ENCODE peak calls at places on chromosome 5, in seven cellular contexts. T is A549, I is psoas muscle, V is tibial nerve, X is A673, Z is GM12878, U is uterus. Y is an unnamed sample. For H3K9me3 and H3K4me1, the result is how much of the 10 kb centered on the place peaks cover.

GRCh38 chr5:45038366-45038987 is 229.7 kb downstream of the MRPS30 start:
- DNase-seq in T (peak), I (no peak), V (no peak), X (peak), Z (no peak), U (no peak), Y (no peak)

GRCh38 chr5:112657804-112658203 is 79.9 kb upstream of the APC start:
- DNase-seq in T (no peak), I (no peak), V (no peak), X (no peak), Z (no peak), U (no peak), Y (no peak)

GRCh38 chr5:93512799-93513198 is 68.2 kb downstream of the NR2F1-AS1 start:
- DNase-seq in T (no peak), I (no peak), V (no peak), X (no peak), Z (no peak), U (no peak), Y (no peak)

GRCh38 chr5:124745367-124746251 is 830 bp downstream of the ZNF608 start:
- DNase-seq in T (no peak), I (no peak), V (no peak), X (no peak), Z (no peak), U (no peak), Y (no peak)

GRCh38 chr5:43482490-43483064 is 1.1 kb downstream of the TMEM267 start:
- DNase-seq in T (no peak), I (no peak), V (no peak), X (peak), Z (no peak), U (no peak), Y (no peak)

GRCh38 chr5:17221843-17222614 is 4.6 kb downstream of the BASP1 start:
- DNase-seq in T (no peak), I (no peak), V (no peak), X (no peak), Z (no peak), U (no peak), Y (no peak)

GRCh38 chr5:143314664-143315063 is 88.8 kb downstream of the NR3C1 start:
- DNase-seq in T (no peak), I (no peak), V (no peak), X (peak), Z (no peak), U (no peak), Y (no peak)

GRCh38 chr5:115842089-115842881 is 550 bp downstream of the AP3S1 start:
- DNase-seq in T (peak), I (no peak), V (no peak), X (peak), Z (no peak), U (no peak), Y (no peak)

GRCh38 chr5:149667084-149667826 is 62.9 kb upstream of the PPARGC1B start:
- DNase-seq in T (peak), I (no peak), V (no peak), X (peak), Z (peak), U (no peak), Y (no peak)

GRCh38 chr5:146344155-146345118 is 5.8 kb downstream of the POU4F3 start:
- DNase-seq in T (no peak), I (no peak), V (no peak), X (no peak), Z (no peak), U (no peak), Y (no peak)

GRCh38 chr5:534006-534742 is 9.9 kb upstream of the SLC9A3 start:
- DNase-seq in T (no peak), I (peak), V (no peak), X (no peak), Z (no peak), U (no peak), Y (no peak)

GRCh38 chr5:109701779-109702178 is 12.1 kb downstream of the MAN2A1 start:
- DNase-seq in T (no peak), I (no peak), V (no peak), X (no peak), Z (no peak), U (no peak), Y (no peak)

GRCh38 chr5:90529939-90530677 is 724 bp upstream of the LYSMD3 start:
- DNase-seq in T (peak), I (peak), V (peak), X (peak), Z (peak), U (peak), Y (no peak)

GRCh38 chr5:108607421-108607820 is 140.3 kb upstream of the FER start:
- DNase-seq in T (no peak), I (no peak), V (no peak), X (no peak), Z (no peak), U (no peak), Y (no peak)

GRCh38 chr5:61409568-61409967 is 77.5 kb downstream of the ZSWIM6 start:
- DNase-seq in T (peak), I (no peak), V (no peak), X (peak), Z (no peak), U (no peak), Y (no peak)

GRCh38 chr5:82165740-82166530 is 112.2 kb downstream of the RPS23 start:
- DNase-seq in T (peak), I (peak), V (peak), X (peak), Z (peak), U (peak), Y (no peak)

GRCh38 chr5:31733365-31733764 is 94.4 kb downstream of the PDZD2 start:
- DNase-seq in T (no peak), I (no peak), V (no peak), X (no peak), Z (no peak), U (no peak), Y (no peak)

GRCh38 chr5:34716986-34717385 is 60.9 kb downstream of the RAI14 start:
- DNase-seq in T (no peak), I (no peak), V (no peak), X (no peak), Z (no peak), U (no peak), Y (no peak)

GRCh38 chr5:82018462-82018861 is 46.6 kb downstream of the ATG10 start:
- DNase-seq in T (peak), I (no peak), V (no peak), X (no peak), Z (no peak), U (no peak), Y (no peak)

GRCh38 chr5:103393131-103393754 is 134.7 kb downstream of the MACIR start:
- DNase-seq in T (no peak), I (no peak), V (no peak), X (peak), Z (peak), U (no peak), Y (no peak)

GRCh38 chr5:30498972-30499371 is 694.5 kb upstream of the CDH6 start:
- DNase-seq in T (no peak), I (no peak), V (no peak), X (no peak), Z (no peak), U (no peak), Y (no peak)

GRCh38 chr5:28779161-28779754 is 1740.9 kb upstream of the CDH9 start:
- DNase-seq in T (peak), I (no peak), V (no peak), X (peak), Z (no peak), U (no peak), Y (no peak)

GRCh38 chr5:9148242-9148641 is 397.6 kb downstream of the SEMA5A start:
- DNase-seq in T (no peak), I (no peak), V (no peak), X (no peak), Z (no peak), U (no peak), Y (no peak)

GRCh38 chr5:111930905-111931461 is 174.0 kb upstream of the NREP start:
- DNase-seq in T (no peak), I (no peak), V (no peak), X (no peak), Z (no peak), U (no peak), Y (no peak)

GRCh38 chr5:151255621-151256286 is 2.8 kb downstream of the GM2A start:
- DNase-seq in T (no peak), I (no peak), V (no peak), X (no peak), Z (peak), U (no peak), Y (no peak)

GRCh38 chr5:129639331-129639730 is 108.6 kb upstream of the MINAR2 start:
- DNase-seq in T (no peak), I (no peak), V (no peak), X (no peak), Z (no peak), U (no peak), Y (no peak)

GRCh38 chr5:56307714-56308346 is 74.7 kb upstream of the ANKRD55 start:
- DNase-seq in T (no peak), I (no peak), V (no peak), X (no peak), Z (no peak), U (no peak), Y (no peak)

GRCh38 chr5:9098990-9099389 is 446.9 kb downstream of the SEMA5A start:
- DNase-seq in T (no peak), I (no peak), V (no peak), X (no peak), Z (no peak), U (no peak), Y (no peak)

GRCh38 chr5:149278811-149279210 is 7.2 kb downstream of the AFAP1L1 start:
- DNase-seq in T (no peak), I (no peak), V (no peak), X (no peak), Z (no peak), U (no peak), Y (no peak)

GRCh38 chr5:176620333-176620981 is 9.9 kb downstream of the SNCB start:
- DNase-seq in T (peak), I (peak), V (no peak), X (no peak), Z (no peak), U (no peak), Y (no peak)

GRCh38 chr5:125372694-125373621 is 626.5 kb upstream of the ZNF608 start:
- DNase-seq in T (no peak), I (no peak), V (no peak), X (peak), Z (no peak), U (no peak), Y (no peak)

GRCh38 chr5:1745806-1746370 is 53.7 kb downstream of the MRPL36 start:
- DNase-seq in T (no peak), I (no peak), V (no peak), X (no peak), Z (no peak), U (peak), Y (no peak)

GRCh38 chr5:36060516-36060885 is 6.2 kb downstream of the UGT3A2 start:
- DNase-seq in T (peak), I (no peak), V (no peak), X (peak), Z (no peak), U (no peak), Y (no peak)

GRCh38 chr5:175109058-175109755 is 334.8 kb downstream of the DRD1 start:
- DNase-seq in T (no peak), I (no peak), V (no peak), X (no peak), Z (no peak), U (no peak), Y (no peak)

GRCh38 chr5:66477591-66477990 is 118.6 kb upstream of the MAST4 start:
- DNase-seq in T (no peak), I (no peak), V (no peak), X (no peak), Z (no peak), U (no peak), Y (no peak)
- H3K9me3 ChIP-seq in T (under half), I (under half), V (under half), X (under half), Z (under half), U (under half), Y (under half)

DNA sequence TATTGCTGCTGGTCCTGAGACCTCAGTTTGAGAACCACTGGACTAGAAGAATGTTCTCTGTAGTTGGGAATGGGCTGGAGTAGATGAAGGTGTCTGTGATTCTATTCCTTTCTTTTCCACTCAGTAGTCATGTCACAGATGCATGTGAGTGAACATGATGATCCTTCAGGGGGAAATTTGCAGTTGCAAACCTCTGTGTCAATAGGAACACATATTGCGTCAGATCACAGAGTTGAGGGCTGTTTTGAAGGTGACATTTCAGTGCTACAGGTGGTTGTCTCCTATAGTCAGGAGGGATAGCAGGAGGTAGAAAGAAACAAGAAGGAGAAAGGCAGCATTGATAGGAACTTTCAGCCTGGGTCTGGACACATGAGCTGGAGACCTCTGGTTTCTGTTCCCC is 239.3 kb downstream of the ARHGEF28 start:
- DNase-seq in T (no peak), I (no peak), V (no peak), X (no peak), Z (no peak), U (no peak), Y (no peak)
- H3K4me1 ChIP-seq in T (under half), I (under half), V (under half), X (under half), Z (under half), U (under half), Y (under half)

GRCh38 chr5:181041043-181041442 is 977 bp downstream of the BTNL9 start:
- DNase-seq in T (no peak), I (no peak), V (no peak), X (no peak), Z (no peak), U (no peak), Y (no peak)
- H3K27ac ChIP-seq in T (no peak), I (peak), V (no peak), X (no peak), Z (no peak), U (no peak), Y (no peak)

DNA sequence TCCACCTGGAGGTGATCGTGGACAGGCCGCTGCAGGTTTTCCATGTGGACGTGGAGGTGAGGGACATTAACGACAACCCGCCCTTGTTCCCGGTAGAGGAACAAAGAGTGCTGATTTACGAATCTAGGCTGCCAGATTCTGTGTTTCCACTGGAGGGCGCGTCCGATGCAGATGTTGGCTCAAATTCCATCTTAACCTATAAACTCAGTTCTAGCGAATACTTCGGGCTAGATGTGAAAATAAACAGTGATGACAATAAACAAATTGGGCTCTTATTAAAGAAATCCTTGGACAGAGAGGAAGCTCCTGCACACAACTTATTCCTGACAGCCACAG is 610 bp downstream of the PCDHA6 start:
- DNase-seq in T (no peak), I (no peak), V (no peak), X (peak), Z (no peak), U (no peak), Y (no peak)
- H3K9me3 ChIP-seq in T (under half), I (under half), V (under half), X (under half), Z (under half), U (under half), Y (under half)

DNA sequence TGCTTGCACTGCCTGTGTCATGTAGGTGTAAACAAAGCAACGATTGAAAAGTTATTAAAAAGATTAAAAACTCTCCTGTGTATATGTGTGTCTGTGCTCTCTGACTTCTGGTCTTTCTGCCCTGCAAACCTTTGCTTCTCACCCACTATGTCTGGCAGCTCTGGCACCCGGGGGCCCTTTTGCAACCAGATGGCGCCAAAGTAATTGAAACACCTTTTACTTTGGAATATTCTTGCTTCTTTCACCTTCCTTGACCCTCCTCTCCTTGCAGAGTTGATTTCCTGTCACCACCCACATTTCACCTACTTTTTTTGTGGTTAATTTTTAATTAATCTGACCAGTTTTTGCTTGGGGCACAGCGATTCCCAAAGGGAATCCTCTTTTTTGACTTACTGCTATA is 275.5 kb downstream of the ARHGEF28 start:
- DNase-seq in T (peak), I (no peak), V (no peak), X (no peak), Z (no peak), U (no peak), Y (no peak)
- H3K4me1 ChIP-seq in T (under half), I (under half), V (under half), X (under half), Z (under half), U (under half), Y (under half)

DNA sequence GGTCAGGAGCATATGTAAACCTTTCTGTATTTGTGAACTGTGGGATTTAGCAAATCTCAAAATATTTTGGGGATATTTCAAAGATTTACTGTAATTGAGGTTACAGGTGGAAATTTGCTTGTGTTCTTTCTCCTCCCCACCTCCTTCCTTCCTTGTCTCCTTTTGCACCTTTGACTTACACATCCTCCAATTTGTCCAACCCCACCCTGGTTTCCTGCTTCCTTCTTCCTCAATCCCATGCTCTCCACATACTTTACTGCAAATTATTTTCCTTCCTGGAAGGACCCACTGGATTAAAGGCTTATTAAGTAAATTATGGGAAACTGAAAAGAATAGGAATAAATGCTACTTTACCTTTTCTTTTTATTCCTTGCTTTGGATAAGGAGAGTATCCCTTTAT is 74.5 kb upstream of the LRRC70 start:
- DNase-seq in T (no peak), I (no peak), V (no peak), X (no peak), Z (no peak), U (no peak), Y (no peak)
- H3K27ac ChIP-seq in T (no peak), I (no peak), V (no peak), X (no peak), Z (no peak), U (no peak), Y (no peak)

GRCh38 chr5:179080724-179081123 is 20.6 kb downstream of the ZNF354C start:
- DNase-seq in T (no peak), I (no peak), V (no peak), X (no peak), Z (no peak), U (no peak), Y (no peak)
- H3K9me3 ChIP-seq in T (half or more), I (half or more), V (half or more), X (half or more), Z (under half), U (half or more), Y (half or more)

Y was measured in effector memory CD4-positive, alpha-beta T cell.